ENCODE peak calls at places on chromosomes 2 and 18, in ten cellular contexts. One of them, this sample, is unnamed. For H3K4me1, the result is how much of the 10 kb centered on the place peaks cover.

GRCh38 chr2:172806426-172807008 is 70.9 kb downstream of the RAPGEF4 start:
- DNase-seq in CD4-positive, CD25-positive, alpha-beta regulatory T cell: no peak
- DNase-seq in naive thymus-derived CD4-positive, alpha-beta T cell: peak
- DNase-seq in IMR-90: peak
- DNase-seq in GM23338: peak
- DNase-seq in body of pancreas: no peak
- DNase-seq in breast epithelium: no peak
- DNase-seq in aorta: no peak
- DNase-seq in sigmoid colon: no peak
- DNase-seq in CD8-positive, alpha-beta T cell: no peak
- DNase-seq in this sample: no peak

GRCh38 chr2:232385660-232386489 is 7.3 kb downstream of the ALPP start:
- DNase-seq in aorta: no peak
- DNase-seq in body of pancreas: no peak
- DNase-seq in sigmoid colon: no peak
- DNase-seq in breast epithelium: no peak
- DNase-seq in CD8-positive, alpha-beta T cell: no peak
- DNase-seq in naive thymus-derived CD4-positive, alpha-beta T cell: no peak
- DNase-seq in CD4-positive, CD25-positive, alpha-beta regulatory T cell: no peak
- DNase-seq in IMR-90: peak
- DNase-seq in GM23338: peak
- DNase-seq in this sample: no peak

GRCh38 chr2:99970292-99970868 is 172.0 kb downstream of the AFF3 start:
- DNase-seq in body of pancreas: no peak
- DNase-seq in aorta: no peak
- DNase-seq in naive thymus-derived CD4-positive, alpha-beta T cell: no peak
- DNase-seq in breast epithelium: no peak
- DNase-seq in CD4-positive, CD25-positive, alpha-beta regulatory T cell: no peak
- DNase-seq in IMR-90: peak
- DNase-seq in CD8-positive, alpha-beta T cell: no peak
- DNase-seq in GM23338: no peak
- DNase-seq in sigmoid colon: no peak
- DNase-seq in this sample: no peak

GRCh38 chr2:56014075-56014730 is 90.6 kb upstream of the EFEMP1 start:
- DNase-seq in naive thymus-derived CD4-positive, alpha-beta T cell: no peak
- DNase-seq in body of pancreas: no peak
- DNase-seq in CD8-positive, alpha-beta T cell: no peak
- DNase-seq in IMR-90: no peak
- DNase-seq in CD4-positive, CD25-positive, alpha-beta regulatory T cell: no peak
- DNase-seq in breast epithelium: no peak
- DNase-seq in aorta: no peak
- DNase-seq in sigmoid colon: no peak
- DNase-seq in GM23338: peak
- DNase-seq in this sample: no peak

GRCh38 chr18:46625069-46625468 is 32.0 kb downstream of the LOXHD1 start:
- DNase-seq in IMR-90: no peak
- DNase-seq in body of pancreas: no peak
- DNase-seq in CD8-positive, alpha-beta T cell: no peak
- DNase-seq in naive thymus-derived CD4-positive, alpha-beta T cell: no peak
- DNase-seq in CD4-positive, CD25-positive, alpha-beta regulatory T cell: no peak
- DNase-seq in GM23338: no peak
- DNase-seq in aorta: no peak
- DNase-seq in breast epithelium: no peak
- DNase-seq in sigmoid colon: no peak
- DNase-seq in this sample: no peak

GRCh38 chr2:229174794-229175529 is 96.1 kb downstream of the PID1 start:
- DNase-seq in CD8-positive, alpha-beta T cell: no peak
- DNase-seq in naive thymus-derived CD4-positive, alpha-beta T cell: no peak
- DNase-seq in CD4-positive, CD25-positive, alpha-beta regulatory T cell: no peak
- DNase-seq in aorta: no peak
- DNase-seq in GM23338: no peak
- DNase-seq in breast epithelium: no peak
- DNase-seq in body of pancreas: peak
- DNase-seq in sigmoid colon: peak
- DNase-seq in IMR-90: peak
- DNase-seq in this sample: no peak

GRCh38 chr2:67839242-67839641 is 223.6 kb downstream of the C1D start:
- DNase-seq in aorta: no peak
- DNase-seq in GM23338: no peak
- DNase-seq in breast epithelium: no peak
- DNase-seq in body of pancreas: no peak
- DNase-seq in CD4-positive, CD25-positive, alpha-beta regulatory T cell: no peak
- DNase-seq in IMR-90: peak
- DNase-seq in sigmoid colon: no peak
- DNase-seq in naive thymus-derived CD4-positive, alpha-beta T cell: no peak
- DNase-seq in CD8-positive, alpha-beta T cell: no peak
- DNase-seq in this sample: no peak

GRCh38 chr2:99571609-99572344 is 82.0 kb upstream of the REV1 start:
- DNase-seq in CD4-positive, CD25-positive, alpha-beta regulatory T cell: no peak
- DNase-seq in GM23338: no peak
- DNase-seq in sigmoid colon: no peak
- DNase-seq in naive thymus-derived CD4-positive, alpha-beta T cell: no peak
- DNase-seq in aorta: no peak
- DNase-seq in IMR-90: no peak
- DNase-seq in breast epithelium: no peak
- DNase-seq in body of pancreas: no peak
- DNase-seq in CD8-positive, alpha-beta T cell: no peak
- DNase-seq in this sample: no peak

GRCh38 chr18:66558773-66559172 is 45.1 kb downstream of the CDH19 start:
- DNase-seq in IMR-90: no peak
- DNase-seq in body of pancreas: no peak
- DNase-seq in aorta: no peak
- DNase-seq in GM23338: no peak
- DNase-seq in breast epithelium: no peak
- DNase-seq in CD4-positive, CD25-positive, alpha-beta regulatory T cell: no peak
- DNase-seq in sigmoid colon: no peak
- DNase-seq in naive thymus-derived CD4-positive, alpha-beta T cell: no peak
- DNase-seq in CD8-positive, alpha-beta T cell: no peak
- DNase-seq in this sample: no peak

GRCh38 chr2:139142252-139142651 is 362.1 kb upstream of the NXPH2 start:
- DNase-seq in naive thymus-derived CD4-positive, alpha-beta T cell: no peak
- DNase-seq in aorta: no peak
- DNase-seq in body of pancreas: no peak
- DNase-seq in CD4-positive, CD25-positive, alpha-beta regulatory T cell: no peak
- DNase-seq in sigmoid colon: no peak
- DNase-seq in GM23338: peak
- DNase-seq in IMR-90: peak
- DNase-seq in breast epithelium: no peak
- DNase-seq in CD8-positive, alpha-beta T cell: no peak
- DNase-seq in this sample: no peak

GRCh38 chr2:237724811-237725478 is 73.6 kb upstream of the RBM44 start:
- DNase-seq in naive thymus-derived CD4-positive, alpha-beta T cell: no peak
- DNase-seq in GM23338: no peak
- DNase-seq in IMR-90: no peak
- DNase-seq in CD4-positive, CD25-positive, alpha-beta regulatory T cell: no peak
- DNase-seq in body of pancreas: peak
- DNase-seq in breast epithelium: no peak
- DNase-seq in aorta: no peak
- DNase-seq in CD8-positive, alpha-beta T cell: no peak
- DNase-seq in sigmoid colon: no peak
- DNase-seq in this sample: no peak

GRCh38 chr2:106284255-106284654 is 90.2 kb upstream of the UXS1 start:
- DNase-seq in CD8-positive, alpha-beta T cell: no peak
- DNase-seq in breast epithelium: no peak
- DNase-seq in CD4-positive, CD25-positive, alpha-beta regulatory T cell: no peak
- DNase-seq in IMR-90: no peak
- DNase-seq in sigmoid colon: peak
- DNase-seq in GM23338: no peak
- DNase-seq in aorta: no peak
- DNase-seq in naive thymus-derived CD4-positive, alpha-beta T cell: no peak
- DNase-seq in body of pancreas: no peak
- DNase-seq in this sample: no peak

GRCh38 chr2:54461251-54461650 is 5.1 kb downstream of the SPTBN1 start:
- DNase-seq in GM23338: no peak
- DNase-seq in aorta: no peak
- DNase-seq in IMR-90: no peak
- DNase-seq in sigmoid colon: no peak
- DNase-seq in CD8-positive, alpha-beta T cell: no peak
- DNase-seq in breast epithelium: no peak
- DNase-seq in CD4-positive, CD25-positive, alpha-beta regulatory T cell: no peak
- DNase-seq in naive thymus-derived CD4-positive, alpha-beta T cell: no peak
- DNase-seq in body of pancreas: no peak
- DNase-seq in this sample: no peak

GRCh38 chr2:48221846-48222516 is 308.0 kb upstream of the STON1 start:
- DNase-seq in CD8-positive, alpha-beta T cell: no peak
- DNase-seq in breast epithelium: no peak
- DNase-seq in body of pancreas: no peak
- DNase-seq in sigmoid colon: no peak
- DNase-seq in CD4-positive, CD25-positive, alpha-beta regulatory T cell: no peak
- DNase-seq in aorta: no peak
- DNase-seq in IMR-90: no peak
- DNase-seq in naive thymus-derived CD4-positive, alpha-beta T cell: no peak
- DNase-seq in GM23338: no peak
- DNase-seq in this sample: no peak

GRCh38 chr2:204892506-204893255 is 347.4 kb downstream of the PARD3B start:
- DNase-seq in IMR-90: peak
- DNase-seq in aorta: no peak
- DNase-seq in breast epithelium: no peak
- DNase-seq in body of pancreas: no peak
- DNase-seq in GM23338: no peak
- DNase-seq in sigmoid colon: no peak
- DNase-seq in CD4-positive, CD25-positive, alpha-beta regulatory T cell: no peak
- DNase-seq in naive thymus-derived CD4-positive, alpha-beta T cell: no peak
- DNase-seq in CD8-positive, alpha-beta T cell: no peak
- DNase-seq in this sample: no peak

GRCh38 chr2:240435955-240436625 is 627 bp downstream of the GPC1 start:
- DNase-seq in breast epithelium: no peak
- DNase-seq in body of pancreas: peak
- DNase-seq in naive thymus-derived CD4-positive, alpha-beta T cell: no peak
- DNase-seq in sigmoid colon: peak
- DNase-seq in CD8-positive, alpha-beta T cell: no peak
- DNase-seq in GM23338: no peak
- DNase-seq in aorta: peak
- DNase-seq in CD4-positive, CD25-positive, alpha-beta regulatory T cell: no peak
- DNase-seq in IMR-90: peak
- DNase-seq in this sample: no peak

GRCh38 chr2:175726213-175726612 is 275.9 kb downstream of the LNPK start:
- DNase-seq in sigmoid colon: no peak
- DNase-seq in body of pancreas: no peak
- DNase-seq in breast epithelium: no peak
- DNase-seq in IMR-90: peak
- DNase-seq in naive thymus-derived CD4-positive, alpha-beta T cell: no peak
- DNase-seq in CD4-positive, CD25-positive, alpha-beta regulatory T cell: no peak
- DNase-seq in GM23338: no peak
- DNase-seq in CD8-positive, alpha-beta T cell: no peak
- DNase-seq in aorta: no peak
- DNase-seq in this sample: no peak

GRCh38 chr2:159933727-159934049 is 128.7 kb downstream of the PLA2R1 start:
- DNase-seq in sigmoid colon: no peak
- DNase-seq in IMR-90: no peak
- DNase-seq in CD4-positive, CD25-positive, alpha-beta regulatory T cell: no peak
- DNase-seq in breast epithelium: no peak
- DNase-seq in CD8-positive, alpha-beta T cell: no peak
- DNase-seq in body of pancreas: no peak
- DNase-seq in naive thymus-derived CD4-positive, alpha-beta T cell: no peak
- DNase-seq in GM23338: no peak
- DNase-seq in aorta: no peak
- DNase-seq in this sample: no peak
- H3K27ac ChIP-seq in sigmoid colon: no peak
- H3K27ac ChIP-seq in IMR-90: no peak
- H3K27ac ChIP-seq in CD4-positive, CD25-positive, alpha-beta regulatory T cell: no peak
- H3K27ac ChIP-seq in breast epithelium: no peak
- H3K27ac ChIP-seq in CD8-positive, alpha-beta T cell: no peak
- H3K27ac ChIP-seq in body of pancreas: no peak
- H3K27ac ChIP-seq in naive thymus-derived CD4-positive, alpha-beta T cell: no peak
- H3K27ac ChIP-seq in GM23338: no peak
- H3K27ac ChIP-seq in aorta: no peak
- H3K27ac ChIP-seq in this sample: no peak

GRCh38 chr2:43184339-43184895 is 42.0 kb downstream of the ZFP36L2 start:
- DNase-seq in aorta: no peak
- DNase-seq in CD4-positive, CD25-positive, alpha-beta regulatory T cell: no peak
- DNase-seq in sigmoid colon: no peak
- DNase-seq in IMR-90: peak
- DNase-seq in GM23338: no peak
- DNase-seq in naive thymus-derived CD4-positive, alpha-beta T cell: no peak
- DNase-seq in CD8-positive, alpha-beta T cell: peak
- DNase-seq in breast epithelium: no peak
- DNase-seq in body of pancreas: no peak
- DNase-seq in this sample: no peak

GRCh38 chr2:43183743-43184142 is 42.7 kb downstream of the ZFP36L2 start:
- DNase-seq in IMR-90: no peak
- DNase-seq in body of pancreas: no peak
- DNase-seq in naive thymus-derived CD4-positive, alpha-beta T cell: no peak
- DNase-seq in CD8-positive, alpha-beta T cell: no peak
- DNase-seq in aorta: no peak
- DNase-seq in CD4-positive, CD25-positive, alpha-beta regulatory T cell: no peak
- DNase-seq in sigmoid colon: no peak
- DNase-seq in GM23338: no peak
- DNase-seq in breast epithelium: no peak
- DNase-seq in this sample: no peak

GRCh38 chr2:43186679-43187374 is 39.6 kb downstream of the ZFP36L2 start:
- DNase-seq in IMR-90: no peak
- DNase-seq in CD8-positive, alpha-beta T cell: no peak
- DNase-seq in sigmoid colon: peak
- DNase-seq in naive thymus-derived CD4-positive, alpha-beta T cell: no peak
- DNase-seq in breast epithelium: no peak
- DNase-seq in CD4-positive, CD25-positive, alpha-beta regulatory T cell: no peak
- DNase-seq in GM23338: peak
- DNase-seq in body of pancreas: no peak
- DNase-seq in aorta: no peak
- DNase-seq in this sample: no peak

GRCh38 chr2:43186321-43186678 is 40.1 kb downstream of the ZFP36L2 start:
- DNase-seq in GM23338: no peak
- DNase-seq in CD8-positive, alpha-beta T cell: no peak
- DNase-seq in breast epithelium: no peak
- DNase-seq in aorta: no peak
- DNase-seq in body of pancreas: no peak
- DNase-seq in naive thymus-derived CD4-positive, alpha-beta T cell: no peak
- DNase-seq in CD4-positive, CD25-positive, alpha-beta regulatory T cell: no peak
- DNase-seq in sigmoid colon: no peak
- DNase-seq in IMR-90: no peak
- DNase-seq in this sample: no peak

GRCh38 chr2:43185146-43185545 is 41.3 kb downstream of the ZFP36L2 start:
- DNase-seq in breast epithelium: no peak
- DNase-seq in naive thymus-derived CD4-positive, alpha-beta T cell: no peak
- DNase-seq in IMR-90: peak
- DNase-seq in body of pancreas: no peak
- DNase-seq in sigmoid colon: no peak
- DNase-seq in aorta: no peak
- DNase-seq in GM23338: no peak
- DNase-seq in CD8-positive, alpha-beta T cell: no peak
- DNase-seq in CD4-positive, CD25-positive, alpha-beta regulatory T cell: no peak
- DNase-seq in this sample: no peak
- H3K4me1 ChIP-seq in breast epithelium: under half
- H3K4me1 ChIP-seq in naive thymus-derived CD4-positive, alpha-beta T cell: under half
- H3K4me1 ChIP-seq in IMR-90: under half
- H3K4me1 ChIP-seq in body of pancreas: under half
- H3K4me1 ChIP-seq in sigmoid colon: under half
- H3K4me1 ChIP-seq in aorta: under half
- H3K4me1 ChIP-seq in GM23338: under half
- H3K4me1 ChIP-seq in CD8-positive, alpha-beta T cell: under half
- H3K4me1 ChIP-seq in CD4-positive, CD25-positive, alpha-beta regulatory T cell: under half
- H3K4me1 ChIP-seq in this sample: under half

GRCh38 chr18:76452357-76452756 is 42.7 kb downstream of the ZNF516 start:
- DNase-seq in body of pancreas: no peak
- DNase-seq in aorta: no peak
- DNase-seq in IMR-90: peak
- DNase-seq in CD4-positive, CD25-positive, alpha-beta regulatory T cell: no peak
- DNase-seq in GM23338: peak
- DNase-seq in CD8-positive, alpha-beta T cell: no peak
- DNase-seq in breast epithelium: no peak
- DNase-seq in naive thymus-derived CD4-positive, alpha-beta T cell: no peak
- DNase-seq in sigmoid colon: peak
- DNase-seq in this sample: no peak
- H3K27ac ChIP-seq in body of pancreas: no peak
- H3K27ac ChIP-seq in aorta: no peak
- H3K27ac ChIP-seq in IMR-90: no peak
- H3K27ac ChIP-seq in CD4-positive, CD25-positive, alpha-beta regulatory T cell: no peak
- H3K27ac ChIP-seq in GM23338: no peak
- H3K27ac ChIP-seq in CD8-positive, alpha-beta T cell: no peak
- H3K27ac ChIP-seq in breast epithelium: no peak
- H3K27ac ChIP-seq in naive thymus-derived CD4-positive, alpha-beta T cell: no peak
- H3K27ac ChIP-seq in sigmoid colon: peak
- H3K27ac ChIP-seq in this sample: no peak

GRCh38 chr2:163347982-163348842 is 387.6 kb downstream of the FIGN start:
- DNase-seq in breast epithelium: peak
- DNase-seq in CD8-positive, alpha-beta T cell: no peak
- DNase-seq in sigmoid colon: peak
- DNase-seq in CD4-positive, CD25-positive, alpha-beta regulatory T cell: no peak
- DNase-seq in body of pancreas: peak
- DNase-seq in naive thymus-derived CD4-positive, alpha-beta T cell: no peak
- DNase-seq in IMR-90: peak
- DNase-seq in aorta: peak
- DNase-seq in GM23338: peak
- DNase-seq in this sample: no peak
- H3K4me1 ChIP-seq in breast epithelium: under half
- H3K4me1 ChIP-seq in CD8-positive, alpha-beta T cell: under half
- H3K4me1 ChIP-seq in sigmoid colon: under half
- H3K4me1 ChIP-seq in CD4-positive, CD25-positive, alpha-beta regulatory T cell: under half
- H3K4me1 ChIP-seq in body of pancreas: under half
- H3K4me1 ChIP-seq in naive thymus-derived CD4-positive, alpha-beta T cell: under half
- H3K4me1 ChIP-seq in IMR-90: under half
- H3K4me1 ChIP-seq in aorta: under half
- H3K4me1 ChIP-seq in GM23338: under half
- H3K4me1 ChIP-seq in this sample: under half

This sample was measured in effector memory CD4-positive, alpha-beta T cell.